ENCODE peak calls at places on chromosomes 12 and 14, in seven cellular contexts. D is endothelial cell of umbilical vein; J is neuronal stem cell; X is pancreas; N is CD4-positive, alpha-beta T cell; W is tibial nerve; C is ascending aorta. E is an unnamed sample.

GRCh38 chr12:52579468-52580450 is 6.1 kb upstream of the KRT74 start:
- DNase-seq in D (no peak), J (no peak), X (no peak), N (no peak), W (no peak), C (no peak), E (no peak)

GRCh38 chr14:104243200-104243599 is 104.8 kb downstream of the KIF26A start:
- DNase-seq in D (no peak), J (no peak), X (no peak), N (no peak), W (no peak), C (no peak), E (no peak)

GRCh38 chr14:58098507-58098906 is 53.5 kb downstream of the ARMH4 start:
- DNase-seq in D (peak), J (no peak), X (no peak), N (no peak), W (no peak), C (no peak), E (no peak)

GRCh38 chr14:36471431-36471830 is 48.6 kb downstream of the NKX2-1 start:
- DNase-seq in D (no peak), J (no peak), X (no peak), N (no peak), W (no peak), C (no peak), E (no peak)

GRCh38 chr12:11545438-11546330 is 103.8 kb upstream of the ETV6 start:
- DNase-seq in D (peak), J (no peak), X (no peak), N (peak), W (no peak), C (no peak), E (no peak)

GRCh38 chr12:56836317-56836716 is 73.2 kb downstream of the HSD17B6 start:
- DNase-seq in D (no peak), J (no peak), X (no peak), N (no peak), W (no peak), C (no peak), E (peak)

GRCh38 chr12:3225796-3226180 is 148.6 kb downstream of the TSPAN9 start:
- DNase-seq in D (no peak), J (no peak), X (no peak), N (no peak), W (no peak), C (no peak), E (no peak)

GRCh38 chr14:94388027-94388895 is at the start of gene SERPINA1:
- DNase-seq in D (no peak), J (no peak), X (no peak), N (no peak), W (no peak), C (no peak), E (peak)

GRCh38 chr12:38385492-38385864 is 68.9 kb downstream of the ALG10B start:
- DNase-seq in D (no peak), J (no peak), X (no peak), N (no peak), W (no peak), C (no peak), E (no peak)

GRCh38 chr12:109510196-109510595 is 32.8 kb downstream of the UBE3B start:
- DNase-seq in D (no peak), J (no peak), X (no peak), N (no peak), W (no peak), C (no peak), E (no peak)

GRCh38 chr14:99196310-99196650 is 75.7 kb downstream of the BCL11B start:
- DNase-seq in D (no peak), J (no peak), X (no peak), N (no peak), W (no peak), C (no peak), E (no peak)

GRCh38 chr12:6038160-6038559 is 86.3 kb downstream of the VWF start:
- DNase-seq in D (peak), J (peak), X (no peak), N (no peak), W (no peak), C (no peak), E (no peak)

GRCh38 chr12:47078086-47078395 is 1.4 kb upstream of the PCED1B start:
- DNase-seq in D (no peak), J (no peak), X (no peak), N (no peak), W (no peak), C (no peak), E (no peak)

GRCh38 chr14:36663404-36664321 is 2.0 kb downstream of the PAX9 start:
- DNase-seq in D (no peak), J (no peak), X (no peak), N (no peak), W (no peak), C (no peak), E (no peak)

GRCh38 chr14:77086017-77086727 is 11.9 kb upstream of the CIPC start:
- DNase-seq in D (no peak), J (peak), X (no peak), N (no peak), W (no peak), C (no peak), E (no peak)
- H3K27ac ChIP-seq in D (no peak), J (peak), X (no peak), N (no peak), W (no peak), C (no peak), E (peak)

DNA sequence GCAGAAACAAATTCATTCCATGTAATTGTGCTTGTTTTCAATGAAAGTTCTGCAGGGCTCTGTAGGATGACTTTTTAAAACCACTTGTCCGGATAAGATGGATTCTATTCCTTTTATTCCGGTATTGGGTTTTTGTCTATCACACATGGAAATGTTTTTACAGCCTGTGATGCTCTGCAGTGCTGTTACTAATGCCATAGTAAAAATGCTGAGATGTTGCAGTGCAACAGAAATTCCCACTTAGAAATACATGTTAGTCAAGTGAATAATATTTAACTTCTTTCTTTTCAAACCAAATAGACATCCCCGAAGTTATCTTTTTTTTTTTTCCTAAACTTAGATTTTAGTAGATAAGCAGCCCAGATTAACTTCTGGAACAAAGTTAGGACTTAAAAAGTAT is 71.9 kb downstream of the RASSF8 start:
- DNase-seq in D (no peak), J (no peak), X (no peak), N (no peak), W (no peak), C (no peak), E (no peak)
- H3K27ac ChIP-seq in D (no peak), J (no peak), X (no peak), N (no peak), W (no peak), C (peak), E (no peak)

GRCh38 chr14:53042480-53042879 is 91.6 kb upstream of the FERMT2 start:
- DNase-seq in D (peak), J (no peak), X (no peak), N (no peak), W (no peak), C (no peak), E (no peak)
- H3K27ac ChIP-seq in D (no peak), J (no peak), X (no peak), N (no peak), W (peak), C (peak), E (peak)

GRCh38 chr12:2013111-2013510 is 8.9 kb upstream of the DCP1B start:
- DNase-seq in D (no peak), J (no peak), X (no peak), N (no peak), W (no peak), C (no peak), E (no peak)

GRCh38 chr12:2013527-2014223 is 9.4 kb upstream of the DCP1B start:
- DNase-seq in D (peak), J (no peak), X (no peak), N (no peak), W (no peak), C (no peak), E (no peak)

GRCh38 chr12:2009623-2010022 is 5.4 kb upstream of the DCP1B start:
- DNase-seq in D (no peak), J (no peak), X (no peak), N (no peak), W (no peak), C (no peak), E (no peak)

GRCh38 chr12:2008677-2009076 is 4.4 kb upstream of the DCP1B start:
- DNase-seq in D (no peak), J (no peak), X (no peak), N (no peak), W (no peak), C (no peak), E (no peak)

GRCh38 chr12:2011641-2012607 is 7.7 kb upstream of the DCP1B start:
- DNase-seq in D (no peak), J (no peak), X (no peak), N (no peak), W (no peak), C (no peak), E (no peak)
- H3K27ac ChIP-seq in D (no peak), J (no peak), X (no peak), N (no peak), W (no peak), C (no peak), E (no peak)

E was measured in lower lobe of right lung.